ENCODE peak calls at places on chromosome 18, in seven cellular contexts. Y is prostate gland, B is body of pancreas, R is IMR-90, V is H1, H is K562, D is HCT116. K is an unnamed sample.

GRCh38 chr18:36757081-36757480 is 71.7 kb downstream of the TPGS2 start:
- DNase-seq in H (peak), D (peak), R (peak), B (peak), V (no peak), Y (peak), K (peak)

GRCh38 chr18:25557006-25557405 is 205.0 kb upstream of the ZNF521 start:
- DNase-seq in V (no peak), B (no peak), H (no peak), Y (no peak), D (no peak), R (no peak), K (no peak)

GRCh38 chr18:11379660-11380059 is 229.7 kb upstream of the SLC35G4 start:
- DNase-seq in R (no peak), H (no peak), B (no peak), V (no peak), D (no peak), Y (no peak), K (no peak)

GRCh38 chr18:40437517-40437916 is 1517.5 kb upstream of the PIK3C3 start:
- DNase-seq in D (no peak), Y (no peak), H (no peak), V (no peak), R (no peak), B (no peak), K (no peak)

GRCh38 chr18:27447530-27447929 is 262.4 kb upstream of the CHST9 start:
- DNase-seq in V (no peak), D (no peak), R (no peak), H (no peak), B (no peak), Y (no peak), K (no peak)

GRCh38 chr18:74982946-74983635 is 225.8 kb downstream of the PTGR3 start:
- DNase-seq in H (no peak), B (no peak), D (no peak), V (no peak), R (no peak), Y (no peak), K (no peak)

GRCh38 chr18:28684746-28685145 is 507.8 kb upstream of the CDH2 start:
- DNase-seq in Y (no peak), R (no peak), B (no peak), H (no peak), D (no peak), V (no peak), K (no peak)

GRCh38 chr18:26686532-26686931 is 138.2 kb upstream of the KCTD1 start:
- DNase-seq in B (no peak), R (no peak), Y (no peak), D (no peak), H (no peak), V (no peak), K (no peak)

GRCh38 chr18:59022167-59022945 is 117.3 kb upstream of the SEC11C start:
- DNase-seq in Y (no peak), B (peak), V (no peak), D (no peak), R (no peak), H (no peak), K (no peak)

GRCh38 chr18:23587220-23587642 is 925 bp upstream of the NPC1 start:
- DNase-seq in H (no peak), R (no peak), Y (no peak), V (no peak), B (peak), D (no peak), K (no peak)

GRCh38 chr18:57648414-57648813 is 26.8 kb upstream of the NARS1 start:
- DNase-seq in R (no peak), V (no peak), B (no peak), Y (no peak), H (no peak), D (no peak), K (no peak)

GRCh38 chr18:41989508-41989907 is 34.5 kb downstream of the PIK3C3 start:
- DNase-seq in V (no peak), Y (no peak), H (no peak), B (no peak), R (no peak), D (no peak), K (no peak)

GRCh38 chr18:26981373-26982082 is 116.0 kb upstream of the AQP4 start:
- DNase-seq in B (no peak), D (no peak), Y (no peak), H (no peak), R (no peak), V (no peak), K (no peak)

GRCh38 chr18:44900627-44901026 is 219.9 kb downstream of the SETBP1 start:
- DNase-seq in B (no peak), H (no peak), V (no peak), D (no peak), Y (no peak), R (no peak), K (no peak)

GRCh38 chr18:24878289-24878688 is 417.9 kb downstream of the HRH4 start:
- DNase-seq in D (no peak), Y (peak), R (peak), V (no peak), H (peak), B (no peak), K (no peak)

GRCh38 chr18:58894937-58895336 is 30.3 kb downstream of the ZNF532 start:
- DNase-seq in V (no peak), Y (no peak), D (no peak), R (no peak), H (no peak), B (no peak), K (no peak)

GRCh38 chr18:47799376-47799775 is 131.1 kb downstream of the SMAD2 start:
- DNase-seq in Y (no peak), B (no peak), R (no peak), D (no peak), H (no peak), V (no peak), K (no peak)

GRCh38 chr18:71322201-71322600 is 1033.4 kb downstream of the SOCS6 start:
- DNase-seq in R (no peak), H (no peak), D (no peak), V (no peak), Y (no peak), B (no peak), K (no peak)

GRCh38 chr18:57276720-57277284 is 75.6 kb upstream of the ST8SIA3 start:
- DNase-seq in B (no peak), V (no peak), R (no peak), D (no peak), Y (no peak), H (no peak), K (no peak)

GRCh38 chr18:36215577-36215976 is 28.3 kb downstream of the MOCOS start:
- DNase-seq in V (no peak), D (no peak), B (no peak), R (no peak), H (no peak), Y (no peak), K (no peak)

GRCh38 chr18:7600528-7601248 is 33.6 kb downstream of the PTPRM start:
- DNase-seq in R (no peak), D (no peak), B (no peak), H (no peak), Y (no peak), V (no peak), K (no peak)

GRCh38 chr18:62069556-62069955 is 117.3 kb downstream of the PIGN start:
- DNase-seq in R (peak), H (no peak), B (no peak), D (no peak), Y (no peak), V (no peak), K (no peak)

GRCh38 chr18:74242451-74243096 is 49.2 kb downstream of the CYB5A start:
- DNase-seq in Y (no peak), D (no peak), V (no peak), R (no peak), H (peak), B (peak), K (no peak)

GRCh38 chr18:13321923-13322322 is 103.4 kb downstream of the LDLRAD4 start:
- DNase-seq in V (no peak), R (no peak), Y (no peak), B (no peak), H (no peak), D (no peak), K (no peak)

GRCh38 chr18:78492064-78492812 is 487.4 kb upstream of the SALL3 start:
- DNase-seq in B (no peak), R (no peak), D (no peak), Y (no peak), H (no peak), V (no peak), K (no peak)

GRCh38 chr18:31992836-31993575 is 25.6 kb upstream of the RNF125 start:
- DNase-seq in Y (no peak), D (no peak), B (no peak), H (no peak), V (peak), R (no peak), K (no peak)

GRCh38 chr18:54232485-54233227 is 8.2 kb upstream of the MBD2 start:
- DNase-seq in H (no peak), R (no peak), D (no peak), Y (no peak), B (no peak), V (no peak), K (no peak)

GRCh38 chr18:54228364-54228763 is 3.9 kb upstream of the MBD2 start:
- DNase-seq in B (no peak), D (no peak), Y (no peak), H (no peak), V (no peak), R (no peak), K (no peak)

GRCh38 chr18:54233228-54233625 is 8.8 kb upstream of the MBD2 start:
- DNase-seq in D (no peak), V (no peak), Y (no peak), R (no peak), B (no peak), H (no peak), K (no peak)

GRCh38 chr18:54233761-54234160 is 9.3 kb upstream of the MBD2 start:
- DNase-seq in Y (no peak), H (no peak), V (no peak), D (no peak), R (no peak), B (no peak), K (no peak)

DNA sequence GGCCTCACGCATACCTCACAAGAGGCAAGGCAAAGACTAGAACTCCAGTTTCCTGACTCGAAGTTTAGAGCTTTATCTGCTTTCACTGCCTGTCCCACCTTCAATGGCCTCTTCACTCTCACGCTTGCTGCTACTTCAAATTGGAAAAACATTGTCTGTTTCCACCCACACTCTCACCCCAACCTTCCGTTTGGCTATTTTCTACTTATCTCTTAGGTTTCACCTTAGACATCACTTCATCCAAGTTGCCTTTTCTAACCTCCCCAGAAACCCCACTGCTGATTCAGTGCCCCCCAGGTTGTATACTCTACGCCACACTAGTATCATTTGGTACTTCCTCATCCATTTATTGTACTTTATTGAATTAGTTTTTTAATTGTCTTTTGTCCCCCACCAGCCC is 5.2 kb upstream of the MBD2 start:
- DNase-seq in H (no peak), R (no peak), V (no peak), D (no peak), Y (no peak), B (no peak), K (no peak)
- TF ChIP-seq POLR2A in H (no peak), R (no peak), V (no peak), D (no peak), Y (no peak), B (no peak), K (no peak)

DNA sequence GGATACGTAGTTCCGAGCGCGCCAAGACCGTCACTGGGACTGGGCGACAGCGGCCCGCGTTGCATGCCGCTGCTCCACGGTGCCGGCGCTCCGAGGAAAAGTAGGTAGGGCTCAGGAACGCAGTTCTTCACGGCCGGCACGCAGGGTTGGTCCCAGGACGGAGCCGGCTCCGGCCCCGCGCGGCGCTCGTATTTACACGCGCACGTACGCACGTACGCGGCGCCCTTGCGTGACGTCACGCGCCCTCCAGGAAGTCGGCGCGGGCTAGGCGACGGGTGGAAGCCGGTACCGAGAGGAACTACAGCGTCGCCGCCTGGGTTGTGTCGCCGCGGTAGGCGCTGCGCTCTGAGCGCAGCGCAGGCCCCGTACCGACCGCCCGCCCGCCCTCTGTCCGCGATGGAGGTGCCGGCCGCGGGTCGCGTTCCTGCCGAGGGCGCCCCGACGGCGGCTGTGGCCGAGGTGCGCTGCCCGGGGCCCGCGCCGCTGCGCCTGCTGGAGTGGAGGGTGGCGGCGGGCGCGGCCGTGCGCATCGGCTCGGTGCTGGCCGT is at the start of gene CTDP1:
- DNase-seq in B (peak), Y (peak), H (peak), V (peak), D (peak), R (peak), K (peak)
- TF ChIP-seq POLR2A in B (no peak), Y (peak), H (no peak), V (no peak), D (no peak), R (no peak), K (no peak)

DNA sequence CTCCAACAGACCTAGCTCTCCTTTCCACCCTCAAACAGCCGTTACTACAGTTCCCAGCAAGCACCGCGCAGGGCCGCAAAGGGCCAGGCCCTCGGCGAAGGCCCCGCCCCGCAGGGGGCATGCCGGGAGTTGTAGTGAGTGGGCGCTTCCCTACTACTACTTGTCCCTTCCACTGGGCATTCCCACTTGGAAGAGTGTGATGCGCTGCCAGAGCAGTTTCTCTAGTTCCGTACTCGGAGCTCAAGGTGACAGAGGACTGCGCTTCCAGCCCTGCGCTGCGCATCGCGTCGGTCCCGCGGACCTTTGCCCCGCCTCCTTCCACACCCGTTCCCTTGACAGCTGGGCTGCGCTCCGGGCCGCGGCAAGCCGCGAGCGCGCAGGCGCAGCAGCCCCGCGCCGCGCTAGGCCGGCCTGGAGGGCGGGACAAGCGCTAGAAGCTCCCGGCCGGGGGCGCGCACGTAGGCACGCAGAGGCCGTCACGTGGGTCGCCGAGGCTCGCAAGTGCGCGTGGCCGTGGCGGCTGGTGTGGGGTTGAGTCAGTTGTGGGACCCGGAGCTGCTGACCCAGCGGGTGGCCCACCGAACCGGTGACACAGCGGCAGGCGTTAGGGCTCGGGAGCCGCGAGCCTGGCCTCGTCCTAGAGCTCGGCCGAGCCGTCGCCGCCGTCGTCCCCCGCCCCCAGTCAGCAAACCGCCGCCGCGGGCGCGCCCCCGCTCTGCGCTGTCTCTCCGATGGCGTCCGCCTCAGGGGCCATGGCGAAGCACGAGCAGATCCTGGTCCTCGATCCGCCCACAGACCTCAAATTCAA is at the start of gene VAPA:
- DNase-seq in V (peak), R (peak), H (peak), D (peak), Y (peak), B (peak), K (peak)
- TF ChIP-seq POLR2A in V (peak), R (peak), H (peak), D (peak), Y (peak), B (peak), K (peak)

DNA sequence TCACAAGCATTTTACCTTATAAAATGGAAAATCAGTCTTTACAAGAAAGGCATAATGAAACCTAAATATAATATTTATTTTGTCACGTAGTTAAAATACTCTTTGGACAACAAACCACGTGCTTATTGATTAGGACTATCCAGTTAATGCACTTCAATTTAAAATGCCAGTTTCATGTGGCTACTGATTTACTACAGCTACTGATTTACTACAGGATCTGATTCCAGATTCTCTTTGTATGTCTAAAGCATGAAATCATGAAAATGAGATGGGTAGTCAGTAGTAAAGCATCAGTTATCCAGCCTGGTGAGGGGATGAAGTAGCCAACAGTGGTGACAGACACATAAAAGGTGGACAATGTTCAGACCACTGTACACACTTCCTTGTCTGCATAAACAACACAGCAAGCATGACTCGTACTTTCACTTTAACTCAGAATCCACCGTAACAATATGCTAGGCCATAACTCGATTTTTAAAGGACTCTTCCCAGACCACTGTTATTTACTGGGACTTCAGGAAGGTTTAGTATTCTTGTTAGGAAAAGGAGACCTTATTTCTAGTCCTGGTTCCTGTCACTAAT is 24.9 kb downstream of the ACAA2 start:
- DNase-seq in D (no peak), B (no peak), Y (no peak), R (peak), V (no peak), H (no peak), K (no peak)
- TF ChIP-seq POLR2A in D (no peak), B (no peak), Y (no peak), R (no peak), V (no peak), H (no peak), K (no peak)

GRCh38 chr18:2146754-2147153 is 424.6 kb downstream of the METTL4 start:
- DNase-seq in H (no peak), Y (no peak), D (no peak), B (no peak), V (no peak), R (no peak), K (no peak)

GRCh38 chr18:2146092-2146491 is 425.2 kb downstream of the METTL4 start:
- DNase-seq in R (no peak), D (no peak), Y (no peak), H (no peak), B (no peak), V (no peak), K (no peak)

GRCh38 chr18:2147866-2148265 is 423.4 kb downstream of the METTL4 start:
- DNase-seq in H (no peak), B (peak), D (no peak), Y (peak), V (no peak), R (no peak), K (peak)

GRCh38 chr18:2148823-2149222 is 422.5 kb downstream of the METTL4 start:
- DNase-seq in R (no peak), H (no peak), Y (no peak), B (no peak), V (no peak), D (no peak), K (no peak)

DNA sequence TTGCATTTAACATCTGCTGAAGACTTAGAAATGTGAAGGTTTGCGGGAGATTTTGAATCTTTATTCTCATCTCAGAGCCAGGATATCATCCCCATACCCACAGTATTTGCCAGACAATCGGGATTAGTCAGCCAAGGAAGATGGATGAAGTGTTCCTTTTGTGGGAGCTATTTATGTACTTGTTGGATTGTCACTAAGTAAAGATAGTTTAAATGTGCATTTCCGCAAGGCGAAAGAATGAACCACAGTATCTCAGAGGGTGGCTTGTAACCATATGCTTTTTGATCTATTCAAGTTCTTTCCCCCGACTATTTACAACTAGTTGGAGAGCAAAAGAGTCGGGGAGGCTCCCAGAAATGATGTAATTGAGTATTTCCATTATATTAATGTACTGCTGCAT is 423.9 kb downstream of the METTL4 start:
- DNase-seq in Y (no peak), V (no peak), R (no peak), D (no peak), H (no peak), B (no peak), K (peak)
- TF ChIP-seq POLR2A in Y (no peak), V (no peak), R (no peak), D (no peak), H (no peak), B (no peak), K (no peak)

GRCh38 chr18:70207181-70207580 is 1.7 kb upstream of the RTTN start:
- DNase-seq in R (no peak), H (no peak), D (no peak), V (no peak), B (no peak), Y (no peak), K (no peak)

GRCh38 chr18:70200286-70200685 is 5.2 kb downstream of the RTTN start:
- DNase-seq in B (no peak), R (no peak), H (no peak), D (no peak), V (no peak), Y (no peak), K (no peak)

GRCh38 chr18:70205421-70206397 is at the start of gene RTTN:
- DNase-seq in V (peak), B (peak), R (peak), Y (peak), D (peak), H (peak), K (peak)
- TF ChIP-seq POLR2A in V (peak), B (peak), R (no peak), Y (no peak), D (no peak), H (peak), K (no peak)

GRCh38 chr18:63155910-63156773 is 163.4 kb downstream of the BCL2 start:
- DNase-seq in B (no peak), R (no peak), Y (no peak), H (no peak), V (no peak), D (no peak), K (no peak)

GRCh38 chr18:63159590-63159989 is 160.0 kb downstream of the BCL2 start:
- DNase-seq in D (no peak), R (no peak), H (no peak), V (no peak), Y (no peak), B (no peak), K (no peak)

GRCh38 chr18:63157293-63158011 is 162.1 kb downstream of the BCL2 start:
- DNase-seq in V (no peak), B (peak), R (no peak), H (no peak), Y (no peak), D (no peak), K (no peak)

GRCh38 chr18:63158676-63159291 is 160.8 kb downstream of the BCL2 start:
- DNase-seq in B (no peak), V (no peak), D (no peak), Y (no peak), H (no peak), R (no peak), K (no peak)

GRCh38 chr18:63158012-63158631 is 161.4 kb downstream of the BCL2 start:
- DNase-seq in D (no peak), V (no peak), R (no peak), B (no peak), H (no peak), Y (no peak), K (no peak)
- TF ChIP-seq POLR2A in D (no peak), V (no peak), R (no peak), B (no peak), H (no peak), Y (no peak), K (no peak)